ENCODE peak calls at places on chromosome 7, in five cellular contexts. One of them, this sample, is unnamed.

GRCh38 chr7:36152756-36153570 is at the start of gene EEPD1:
- DNase-seq in activated CD8-positive, alpha-beta memory T cell treated with anti-CD3 and anti-CD28 coated beads for 1 hour: peak; percentile 99
- DNase-seq in NCI-H2081: peak; percentile 100
- DNase-seq in LoVo: peak; percentile 100
- DNase-seq in keratinocyte: peak; percentile 92
- DNase-seq in this sample: peak; percentile 100

GRCh38 chr7:22607180-22607579 is 107.2 kb upstream of the STEAP1B start:
- DNase-seq in keratinocyte: no peak
- DNase-seq in LoVo: no peak
- DNase-seq in NCI-H2081: no peak
- DNase-seq in activated CD8-positive, alpha-beta memory T cell treated with anti-CD3 and anti-CD28 coated beads for 1 hour: no peak
- DNase-seq in this sample: no peak

GRCh38 chr7:113805976-113806375 is 112.8 kb downstream of the PPP1R3A start:
- DNase-seq in keratinocyte: no peak
- DNase-seq in LoVo: no peak
- DNase-seq in activated CD8-positive, alpha-beta memory T cell treated with anti-CD3 and anti-CD28 coated beads for 1 hour: no peak
- DNase-seq in NCI-H2081: no peak
- DNase-seq in this sample: no peak

GRCh38 chr7:3861941-3862340 is 560.9 kb downstream of the SDK1 start:
- DNase-seq in NCI-H2081: no peak
- DNase-seq in keratinocyte: no peak
- DNase-seq in activated CD8-positive, alpha-beta memory T cell treated with anti-CD3 and anti-CD28 coated beads for 1 hour: no peak
- DNase-seq in LoVo: no peak
- DNase-seq in this sample: no peak

GRCh38 chr7:99642099-99642498 is 25.4 kb downstream of the ZSCAN25 start:
- DNase-seq in LoVo: no peak
- DNase-seq in keratinocyte: no peak
- DNase-seq in NCI-H2081: no peak
- DNase-seq in activated CD8-positive, alpha-beta memory T cell treated with anti-CD3 and anti-CD28 coated beads for 1 hour: no peak
- DNase-seq in this sample: no peak

GRCh38 chr7:86708334-86708733 is 64.6 kb downstream of the GRM3 start:
- DNase-seq in LoVo: no peak
- DNase-seq in keratinocyte: no peak
- DNase-seq in NCI-H2081: peak; percentile 77
- DNase-seq in activated CD8-positive, alpha-beta memory T cell treated with anti-CD3 and anti-CD28 coated beads for 1 hour: no peak
- DNase-seq in this sample: no peak

GRCh38 chr7:37690206-37690605 is 6.6 kb downstream of the GPR141 start:
- DNase-seq in keratinocyte: no peak
- DNase-seq in NCI-H2081: no peak
- DNase-seq in activated CD8-positive, alpha-beta memory T cell treated with anti-CD3 and anti-CD28 coated beads for 1 hour: no peak
- DNase-seq in LoVo: no peak
- DNase-seq in this sample: no peak

GRCh38 chr7:94087664-94088352 is 83.7 kb upstream of the BET1 start:
- DNase-seq in activated CD8-positive, alpha-beta memory T cell treated with anti-CD3 and anti-CD28 coated beads for 1 hour: no peak
- DNase-seq in NCI-H2081: peak; percentile 59
- DNase-seq in keratinocyte: peak; percentile 23
- DNase-seq in LoVo: peak; percentile 85
- DNase-seq in this sample: peak; percentile 88

GRCh38 chr7:7519528-7519927 is 16.1 kb downstream of the COL28A1 start:
- DNase-seq in LoVo: peak; percentile 47
- DNase-seq in activated CD8-positive, alpha-beta memory T cell treated with anti-CD3 and anti-CD28 coated beads for 1 hour: no peak
- DNase-seq in keratinocyte: no peak
- DNase-seq in NCI-H2081: no peak
- DNase-seq in this sample: no peak

GRCh38 chr7:147759327-147759943 is 831.1 kb upstream of the C7orf33 start:
- DNase-seq in activated CD8-positive, alpha-beta memory T cell treated with anti-CD3 and anti-CD28 coated beads for 1 hour: no peak
- DNase-seq in LoVo: no peak
- DNase-seq in NCI-H2081: peak; percentile 10
- DNase-seq in keratinocyte: no peak
- DNase-seq in this sample: no peak

GRCh38 chr7:138898255-138898654 is 82.9 kb downstream of the KIAA1549 start:
- DNase-seq in LoVo: peak; percentile 58
- DNase-seq in keratinocyte: no peak
- DNase-seq in activated CD8-positive, alpha-beta memory T cell treated with anti-CD3 and anti-CD28 coated beads for 1 hour: no peak
- DNase-seq in NCI-H2081: no peak
- DNase-seq in this sample: peak; percentile 33

GRCh38 chr7:28773423-28774129 is 184.6 kb downstream of the TRIL start:
- DNase-seq in NCI-H2081: peak; percentile 13
- DNase-seq in LoVo: no peak
- DNase-seq in keratinocyte: no peak
- DNase-seq in activated CD8-positive, alpha-beta memory T cell treated with anti-CD3 and anti-CD28 coated beads for 1 hour: no peak
- DNase-seq in this sample: no peak

GRCh38 chr7:50718876-50719275 is 63.8 kb downstream of the GRB10 start:
- DNase-seq in LoVo: no peak
- DNase-seq in NCI-H2081: no peak
- DNase-seq in activated CD8-positive, alpha-beta memory T cell treated with anti-CD3 and anti-CD28 coated beads for 1 hour: no peak
- DNase-seq in keratinocyte: no peak
- DNase-seq in this sample: no peak

GRCh38 chr7:142334806-142335205 is 76.9 kb upstream of the PRSS58 start:
- DNase-seq in keratinocyte: no peak
- DNase-seq in activated CD8-positive, alpha-beta memory T cell treated with anti-CD3 and anti-CD28 coated beads for 1 hour: no peak
- DNase-seq in NCI-H2081: no peak
- DNase-seq in LoVo: no peak
- DNase-seq in this sample: no peak

GRCh38 chr7:116780966-116781365 is 81.4 kb upstream of the CAPZA2 start:
- DNase-seq in activated CD8-positive, alpha-beta memory T cell treated with anti-CD3 and anti-CD28 coated beads for 1 hour: no peak
- DNase-seq in NCI-H2081: no peak
- DNase-seq in keratinocyte: no peak
- DNase-seq in LoVo: no peak
- DNase-seq in this sample: no peak

GRCh38 chr7:107002804-107003137 is 41.7 kb upstream of the PRKAR2B start:
- DNase-seq in activated CD8-positive, alpha-beta memory T cell treated with anti-CD3 and anti-CD28 coated beads for 1 hour: no peak
- DNase-seq in NCI-H2081: no peak
- DNase-seq in LoVo: no peak
- DNase-seq in keratinocyte: no peak
- DNase-seq in this sample: no peak

GRCh38 chr7:15508258-15508657 is 53.6 kb downstream of the AGMO start:
- DNase-seq in NCI-H2081: no peak
- DNase-seq in activated CD8-positive, alpha-beta memory T cell treated with anti-CD3 and anti-CD28 coated beads for 1 hour: no peak
- DNase-seq in keratinocyte: no peak
- DNase-seq in LoVo: peak; percentile 24
- DNase-seq in this sample: peak; percentile 70

GRCh38 chr7:125391921-125392320 is 462.3 kb upstream of the POT1 start:
- DNase-seq in keratinocyte: no peak
- DNase-seq in activated CD8-positive, alpha-beta memory T cell treated with anti-CD3 and anti-CD28 coated beads for 1 hour: no peak
- DNase-seq in NCI-H2081: no peak
- DNase-seq in LoVo: no peak
- DNase-seq in this sample: no peak

GRCh38 chr7:147078324-147078723 is 961.7 kb downstream of the CNTNAP2 start:
- DNase-seq in keratinocyte: no peak
- DNase-seq in NCI-H2081: no peak
- DNase-seq in LoVo: no peak
- DNase-seq in activated CD8-positive, alpha-beta memory T cell treated with anti-CD3 and anti-CD28 coated beads for 1 hour: no peak
- DNase-seq in this sample: no peak

GRCh38 chr7:87100326-87100725 is 40.9 kb upstream of the ELAPOR2 start:
- DNase-seq in LoVo: no peak
- DNase-seq in keratinocyte: peak; percentile 85
- DNase-seq in NCI-H2081: no peak
- DNase-seq in activated CD8-positive, alpha-beta memory T cell treated with anti-CD3 and anti-CD28 coated beads for 1 hour: no peak
- DNase-seq in this sample: no peak

GRCh38 chr7:115634633-115635032 is 395.9 kb downstream of the TFEC start:
- DNase-seq in NCI-H2081: no peak
- DNase-seq in activated CD8-positive, alpha-beta memory T cell treated with anti-CD3 and anti-CD28 coated beads for 1 hour: no peak
- DNase-seq in LoVo: peak; percentile 57
- DNase-seq in keratinocyte: no peak
- DNase-seq in this sample: peak; percentile 18

GRCh38 chr7:44107116-44107960 is 3.2 kb downstream of the AEBP1 start:
- DNase-seq in keratinocyte: no peak
- DNase-seq in activated CD8-positive, alpha-beta memory T cell treated with anti-CD3 and anti-CD28 coated beads for 1 hour: no peak
- DNase-seq in NCI-H2081: no peak
- DNase-seq in LoVo: no peak
- DNase-seq in this sample: no peak

GRCh38 chr7:139697031-139697430 is 80.8 kb downstream of the HIPK2 start:
- DNase-seq in NCI-H2081: peak; percentile 73
- DNase-seq in LoVo: no peak
- DNase-seq in activated CD8-positive, alpha-beta memory T cell treated with anti-CD3 and anti-CD28 coated beads for 1 hour: no peak
- DNase-seq in keratinocyte: no peak
- DNase-seq in this sample: no peak

GRCh38 chr7:41323811-41324210 is 379.1 kb downstream of the INHBA start:
- DNase-seq in LoVo: no peak
- DNase-seq in keratinocyte: no peak
- DNase-seq in NCI-H2081: no peak
- DNase-seq in activated CD8-positive, alpha-beta memory T cell treated with anti-CD3 and anti-CD28 coated beads for 1 hour: no peak
- DNase-seq in this sample: no peak

GRCh38 chr7:142176901-142177300 is 65.4 kb downstream of the MGAM2 start:
- DNase-seq in LoVo: no peak
- DNase-seq in NCI-H2081: no peak
- DNase-seq in keratinocyte: no peak
- DNase-seq in activated CD8-positive, alpha-beta memory T cell treated with anti-CD3 and anti-CD28 coated beads for 1 hour: no peak
- DNase-seq in this sample: no peak

GRCh38 chr7:50711271-50712175 is 71.2 kb downstream of the GRB10 start:
- DNase-seq in NCI-H2081: no peak
- DNase-seq in keratinocyte: no peak
- DNase-seq in LoVo: no peak
- DNase-seq in activated CD8-positive, alpha-beta memory T cell treated with anti-CD3 and anti-CD28 coated beads for 1 hour: no peak
- DNase-seq in this sample: no peak

GRCh38 chr7:69166979-69167516 is 431.2 kb upstream of the AUTS2 start:
- DNase-seq in keratinocyte: no peak
- DNase-seq in activated CD8-positive, alpha-beta memory T cell treated with anti-CD3 and anti-CD28 coated beads for 1 hour: no peak
- DNase-seq in NCI-H2081: peak; percentile 81
- DNase-seq in LoVo: no peak
- DNase-seq in this sample: no peak

GRCh38 chr7:250523-250922 is 39.4 kb upstream of the FOXL3 start:
- DNase-seq in keratinocyte: no peak
- DNase-seq in LoVo: no peak
- DNase-seq in NCI-H2081: no peak
- DNase-seq in activated CD8-positive, alpha-beta memory T cell treated with anti-CD3 and anti-CD28 coated beads for 1 hour: no peak
- DNase-seq in this sample: no peak

GRCh38 chr7:47707596-47707995 is 125.7 kb upstream of the TNS3 start:
- DNase-seq in keratinocyte: no peak
- DNase-seq in NCI-H2081: no peak
- DNase-seq in LoVo: no peak
- DNase-seq in activated CD8-positive, alpha-beta memory T cell treated with anti-CD3 and anti-CD28 coated beads for 1 hour: no peak
- DNase-seq in this sample: no peak

GRCh38 chr7:3968234-3968633 is 667.2 kb downstream of the SDK1 start:
- DNase-seq in LoVo: no peak
- DNase-seq in NCI-H2081: no peak
- DNase-seq in keratinocyte: no peak
- DNase-seq in activated CD8-positive, alpha-beta memory T cell treated with anti-CD3 and anti-CD28 coated beads for 1 hour: no peak
- DNase-seq in this sample: no peak

GRCh38 chr7:121797283-121798037 is 75.5 kb upstream of the PTPRZ1 start:
- DNase-seq in activated CD8-positive, alpha-beta memory T cell treated with anti-CD3 and anti-CD28 coated beads for 1 hour: no peak
- DNase-seq in NCI-H2081: no peak
- DNase-seq in keratinocyte: no peak
- DNase-seq in LoVo: no peak
- DNase-seq in this sample: no peak

GRCh38 chr7:142556745-142557144 is 192.5 kb upstream of the PRSS1 start:
- DNase-seq in keratinocyte: peak; percentile 88
- DNase-seq in activated CD8-positive, alpha-beta memory T cell treated with anti-CD3 and anti-CD28 coated beads for 1 hour: no peak
- DNase-seq in NCI-H2081: no peak
- DNase-seq in LoVo: peak; percentile 85
- DNase-seq in this sample: peak; percentile 78

GRCh38 chr7:139771001-139771956 is 6.5 kb downstream of the HIPK2 start:
- DNase-seq in NCI-H2081: no peak
- DNase-seq in LoVo: peak; percentile 31
- DNase-seq in activated CD8-positive, alpha-beta memory T cell treated with anti-CD3 and anti-CD28 coated beads for 1 hour: no peak
- DNase-seq in keratinocyte: peak; percentile 84
- DNase-seq in this sample: no peak

This sample was measured in SW480.